ENCODE peak calls at places on chromosomes 4 and X, in nine cellular contexts. One of them, this sample, is unnamed.

GRCh38 chr4:123995939-123996338 is 599.3 kb downstream of the SPRY1 start:
- DNase-seq in naive thymus-derived CD4-positive, alpha-beta T cell: no peak
- DNase-seq in AG10803: peak
- DNase-seq in effector memory CD8-positive, alpha-beta T cell: no peak
- DNase-seq in astrocyte of the spinal cord: peak
- DNase-seq in cardiac fibroblast: peak
- DNase-seq in progenitor cell of endocrine pancreas: no peak
- DNase-seq in CD8-positive, alpha-beta T cell: no peak
- DNase-seq in neural crest cell: no peak
- DNase-seq in this sample: no peak

GRCh38 chr4:154612472-154613414 is at the start of gene FGG:
- DNase-seq in naive thymus-derived CD4-positive, alpha-beta T cell: no peak
- DNase-seq in AG10803: no peak
- DNase-seq in effector memory CD8-positive, alpha-beta T cell: no peak
- DNase-seq in astrocyte of the spinal cord: no peak
- DNase-seq in cardiac fibroblast: no peak
- DNase-seq in progenitor cell of endocrine pancreas: no peak
- DNase-seq in CD8-positive, alpha-beta T cell: no peak
- DNase-seq in neural crest cell: no peak
- DNase-seq in this sample: no peak

GRCh38 chrX:63657821-63658220 is 127.2 kb downstream of the ARHGEF9 start:
- DNase-seq in naive thymus-derived CD4-positive, alpha-beta T cell: no peak
- DNase-seq in AG10803: peak
- DNase-seq in effector memory CD8-positive, alpha-beta T cell: no peak
- DNase-seq in astrocyte of the spinal cord: peak
- DNase-seq in cardiac fibroblast: peak
- DNase-seq in progenitor cell of endocrine pancreas: no peak
- DNase-seq in CD8-positive, alpha-beta T cell: no peak
- DNase-seq in neural crest cell: no peak
- DNase-seq in this sample: no peak

GRCh38 chr4:13445841-13446790 is 38.0 kb downstream of the RAB28 start:
- DNase-seq in naive thymus-derived CD4-positive, alpha-beta T cell: no peak
- DNase-seq in AG10803: no peak
- DNase-seq in effector memory CD8-positive, alpha-beta T cell: no peak
- DNase-seq in astrocyte of the spinal cord: no peak
- DNase-seq in cardiac fibroblast: no peak
- DNase-seq in progenitor cell of endocrine pancreas: no peak
- DNase-seq in CD8-positive, alpha-beta T cell: no peak
- DNase-seq in neural crest cell: no peak
- DNase-seq in this sample: no peak

GRCh38 chrX:153778684-153779101 is 2.1 kb upstream of the SRPK3 start:
- DNase-seq in naive thymus-derived CD4-positive, alpha-beta T cell: no peak
- DNase-seq in AG10803: no peak
- DNase-seq in effector memory CD8-positive, alpha-beta T cell: no peak
- DNase-seq in astrocyte of the spinal cord: no peak
- DNase-seq in cardiac fibroblast: no peak
- DNase-seq in progenitor cell of endocrine pancreas: no peak
- DNase-seq in CD8-positive, alpha-beta T cell: no peak
- DNase-seq in neural crest cell: no peak
- DNase-seq in this sample: no peak

GRCh38 chr4:119068529-119068962 is 67.1 kb upstream of the MYOZ2 start:
- DNase-seq in naive thymus-derived CD4-positive, alpha-beta T cell: no peak
- DNase-seq in AG10803: no peak
- DNase-seq in effector memory CD8-positive, alpha-beta T cell: no peak
- DNase-seq in astrocyte of the spinal cord: no peak
- DNase-seq in cardiac fibroblast: no peak
- DNase-seq in progenitor cell of endocrine pancreas: no peak
- DNase-seq in CD8-positive, alpha-beta T cell: no peak
- DNase-seq in neural crest cell: no peak
- DNase-seq in this sample: no peak

GRCh38 chrX:105260291-105261043 is 40.0 kb upstream of the TEX13A start:
- DNase-seq in naive thymus-derived CD4-positive, alpha-beta T cell: no peak
- DNase-seq in AG10803: no peak
- DNase-seq in effector memory CD8-positive, alpha-beta T cell: no peak
- DNase-seq in astrocyte of the spinal cord: no peak
- DNase-seq in cardiac fibroblast: no peak
- DNase-seq in progenitor cell of endocrine pancreas: no peak
- DNase-seq in CD8-positive, alpha-beta T cell: no peak
- DNase-seq in neural crest cell: no peak
- DNase-seq in this sample: no peak

GRCh38 chrX:101079736-101080135 is 1.1 kb downstream of the TMEM35A start:
- DNase-seq in naive thymus-derived CD4-positive, alpha-beta T cell: no peak
- DNase-seq in AG10803: no peak
- DNase-seq in effector memory CD8-positive, alpha-beta T cell: no peak
- DNase-seq in astrocyte of the spinal cord: no peak
- DNase-seq in cardiac fibroblast: no peak
- DNase-seq in progenitor cell of endocrine pancreas: no peak
- DNase-seq in CD8-positive, alpha-beta T cell: no peak
- DNase-seq in neural crest cell: no peak
- DNase-seq in this sample: no peak

GRCh38 chrX:133413218-133413925 is 1.9 kb downstream of the GPC4 start:
- DNase-seq in naive thymus-derived CD4-positive, alpha-beta T cell: no peak
- DNase-seq in AG10803: no peak
- DNase-seq in effector memory CD8-positive, alpha-beta T cell: no peak
- DNase-seq in astrocyte of the spinal cord: no peak
- DNase-seq in cardiac fibroblast: no peak
- DNase-seq in progenitor cell of endocrine pancreas: peak
- DNase-seq in CD8-positive, alpha-beta T cell: no peak
- DNase-seq in neural crest cell: no peak
- DNase-seq in this sample: peak

GRCh38 chr4:146076081-146076480 is 99.4 kb upstream of the LSM6 start:
- DNase-seq in naive thymus-derived CD4-positive, alpha-beta T cell: no peak
- DNase-seq in AG10803: no peak
- DNase-seq in effector memory CD8-positive, alpha-beta T cell: no peak
- DNase-seq in astrocyte of the spinal cord: no peak
- DNase-seq in cardiac fibroblast: no peak
- DNase-seq in progenitor cell of endocrine pancreas: no peak
- DNase-seq in CD8-positive, alpha-beta T cell: no peak
- DNase-seq in neural crest cell: no peak
- DNase-seq in this sample: no peak

GRCh38 chr4:53651142-53651720 is 59.9 kb upstream of the LNX1 start:
- DNase-seq in naive thymus-derived CD4-positive, alpha-beta T cell: no peak
- DNase-seq in AG10803: peak
- DNase-seq in effector memory CD8-positive, alpha-beta T cell: no peak
- DNase-seq in astrocyte of the spinal cord: no peak
- DNase-seq in cardiac fibroblast: peak
- DNase-seq in progenitor cell of endocrine pancreas: no peak
- DNase-seq in CD8-positive, alpha-beta T cell: no peak
- DNase-seq in neural crest cell: no peak
- DNase-seq in this sample: no peak

GRCh38 chrX:95754411-95754810 is 930.2 kb upstream of the DIAPH2 start:
- DNase-seq in naive thymus-derived CD4-positive, alpha-beta T cell: no peak
- DNase-seq in AG10803: no peak
- DNase-seq in effector memory CD8-positive, alpha-beta T cell: no peak
- DNase-seq in astrocyte of the spinal cord: no peak
- DNase-seq in cardiac fibroblast: no peak
- DNase-seq in progenitor cell of endocrine pancreas: no peak
- DNase-seq in CD8-positive, alpha-beta T cell: no peak
- DNase-seq in neural crest cell: no peak
- DNase-seq in this sample: peak

GRCh38 chrX:124194903-124195302 is 137.6 kb upstream of the TEX13D start:
- DNase-seq in naive thymus-derived CD4-positive, alpha-beta T cell: no peak
- DNase-seq in AG10803: no peak
- DNase-seq in effector memory CD8-positive, alpha-beta T cell: no peak
- DNase-seq in astrocyte of the spinal cord: no peak
- DNase-seq in cardiac fibroblast: no peak
- DNase-seq in progenitor cell of endocrine pancreas: no peak
- DNase-seq in CD8-positive, alpha-beta T cell: no peak
- DNase-seq in neural crest cell: no peak
- DNase-seq in this sample: peak

GRCh38 chrX:21711126-21711847 is 46.6 kb downstream of the SMPX start:
- DNase-seq in naive thymus-derived CD4-positive, alpha-beta T cell: no peak
- DNase-seq in AG10803: no peak
- DNase-seq in effector memory CD8-positive, alpha-beta T cell: no peak
- DNase-seq in astrocyte of the spinal cord: no peak
- DNase-seq in cardiac fibroblast: no peak
- DNase-seq in progenitor cell of endocrine pancreas: no peak
- DNase-seq in CD8-positive, alpha-beta T cell: no peak
- DNase-seq in neural crest cell: no peak
- DNase-seq in this sample: no peak

GRCh38 chr4:79498282-79498681 is 90.3 kb upstream of the GK2 start:
- DNase-seq in naive thymus-derived CD4-positive, alpha-beta T cell: no peak
- DNase-seq in AG10803: peak
- DNase-seq in effector memory CD8-positive, alpha-beta T cell: no peak
- DNase-seq in astrocyte of the spinal cord: no peak
- DNase-seq in cardiac fibroblast: no peak
- DNase-seq in progenitor cell of endocrine pancreas: no peak
- DNase-seq in CD8-positive, alpha-beta T cell: no peak
- DNase-seq in neural crest cell: no peak
- DNase-seq in this sample: no peak

GRCh38 chr4:40334591-40335507 is at the start of gene CHRNA9:
- DNase-seq in naive thymus-derived CD4-positive, alpha-beta T cell: no peak
- DNase-seq in AG10803: no peak
- DNase-seq in effector memory CD8-positive, alpha-beta T cell: no peak
- DNase-seq in astrocyte of the spinal cord: no peak
- DNase-seq in cardiac fibroblast: no peak
- DNase-seq in progenitor cell of endocrine pancreas: no peak
- DNase-seq in CD8-positive, alpha-beta T cell: no peak
- DNase-seq in neural crest cell: no peak
- DNase-seq in this sample: peak

GRCh38 chrX:77426811-77427210 is 20.4 kb upstream of the FGF16 start:
- DNase-seq in naive thymus-derived CD4-positive, alpha-beta T cell: no peak
- DNase-seq in AG10803: peak
- DNase-seq in effector memory CD8-positive, alpha-beta T cell: no peak
- DNase-seq in astrocyte of the spinal cord: peak
- DNase-seq in cardiac fibroblast: peak
- DNase-seq in progenitor cell of endocrine pancreas: no peak
- DNase-seq in CD8-positive, alpha-beta T cell: no peak
- DNase-seq in neural crest cell: no peak
- DNase-seq in this sample: no peak

GRCh38 chr4:21900211-21900610 is 48.4 kb downstream of the KCNIP4 start:
- DNase-seq in naive thymus-derived CD4-positive, alpha-beta T cell: no peak
- DNase-seq in AG10803: no peak
- DNase-seq in effector memory CD8-positive, alpha-beta T cell: no peak
- DNase-seq in astrocyte of the spinal cord: no peak
- DNase-seq in cardiac fibroblast: no peak
- DNase-seq in progenitor cell of endocrine pancreas: no peak
- DNase-seq in CD8-positive, alpha-beta T cell: no peak
- DNase-seq in neural crest cell: no peak
- DNase-seq in this sample: no peak

GRCh38 chrX:136094962-136095361 is 52.4 kb upstream of the FHL1 start:
- DNase-seq in naive thymus-derived CD4-positive, alpha-beta T cell: no peak
- DNase-seq in AG10803: no peak
- DNase-seq in effector memory CD8-positive, alpha-beta T cell: no peak
- DNase-seq in astrocyte of the spinal cord: no peak
- DNase-seq in cardiac fibroblast: no peak
- DNase-seq in progenitor cell of endocrine pancreas: no peak
- DNase-seq in CD8-positive, alpha-beta T cell: no peak
- DNase-seq in neural crest cell: no peak
- DNase-seq in this sample: no peak

GRCh38 chrX:30301977-30302376 is 7.2 kb downstream of the NR0B1 start:
- DNase-seq in naive thymus-derived CD4-positive, alpha-beta T cell: no peak
- DNase-seq in AG10803: peak
- DNase-seq in effector memory CD8-positive, alpha-beta T cell: no peak
- DNase-seq in astrocyte of the spinal cord: peak
- DNase-seq in cardiac fibroblast: peak
- DNase-seq in progenitor cell of endocrine pancreas: no peak
- DNase-seq in CD8-positive, alpha-beta T cell: no peak
- DNase-seq in neural crest cell: no peak
- DNase-seq in this sample: peak

GRCh38 chr4:27861802-27862201 is 1001.2 kb downstream of the STIM2 start:
- DNase-seq in naive thymus-derived CD4-positive, alpha-beta T cell: no peak
- DNase-seq in AG10803: peak
- DNase-seq in effector memory CD8-positive, alpha-beta T cell: no peak
- DNase-seq in astrocyte of the spinal cord: peak
- DNase-seq in cardiac fibroblast: no peak
- DNase-seq in progenitor cell of endocrine pancreas: no peak
- DNase-seq in CD8-positive, alpha-beta T cell: no peak
- DNase-seq in neural crest cell: no peak
- DNase-seq in this sample: no peak

GRCh38 chr4:26887809-26888208 is 27.2 kb downstream of the STIM2 start:
- DNase-seq in naive thymus-derived CD4-positive, alpha-beta T cell: no peak
- DNase-seq in AG10803: no peak
- DNase-seq in effector memory CD8-positive, alpha-beta T cell: no peak
- DNase-seq in astrocyte of the spinal cord: no peak
- DNase-seq in cardiac fibroblast: no peak
- DNase-seq in progenitor cell of endocrine pancreas: no peak
- DNase-seq in CD8-positive, alpha-beta T cell: no peak
- DNase-seq in neural crest cell: no peak
- DNase-seq in this sample: no peak

GRCh38 chrX:34764842-34765241 is 107.8 kb upstream of the TMEM47 start:
- DNase-seq in naive thymus-derived CD4-positive, alpha-beta T cell: no peak
- DNase-seq in AG10803: no peak
- DNase-seq in effector memory CD8-positive, alpha-beta T cell: no peak
- DNase-seq in astrocyte of the spinal cord: no peak
- DNase-seq in cardiac fibroblast: no peak
- DNase-seq in progenitor cell of endocrine pancreas: no peak
- DNase-seq in CD8-positive, alpha-beta T cell: no peak
- DNase-seq in neural crest cell: no peak
- DNase-seq in this sample: no peak

GRCh38 chr4:93947318-93947717 is 118.8 kb downstream of the ATOH1 start:
- DNase-seq in naive thymus-derived CD4-positive, alpha-beta T cell: no peak
- DNase-seq in AG10803: no peak
- DNase-seq in effector memory CD8-positive, alpha-beta T cell: no peak
- DNase-seq in astrocyte of the spinal cord: no peak
- DNase-seq in cardiac fibroblast: no peak
- DNase-seq in progenitor cell of endocrine pancreas: no peak
- DNase-seq in CD8-positive, alpha-beta T cell: no peak
- DNase-seq in neural crest cell: no peak
- DNase-seq in this sample: no peak

GRCh38 chr4:52198356-52198755 is 147.3 kb downstream of the SPATA18 start:
- DNase-seq in naive thymus-derived CD4-positive, alpha-beta T cell: no peak
- DNase-seq in AG10803: peak
- DNase-seq in effector memory CD8-positive, alpha-beta T cell: no peak
- DNase-seq in astrocyte of the spinal cord: no peak
- DNase-seq in cardiac fibroblast: no peak
- DNase-seq in progenitor cell of endocrine pancreas: no peak
- DNase-seq in CD8-positive, alpha-beta T cell: no peak
- DNase-seq in neural crest cell: no peak
- DNase-seq in this sample: no peak

GRCh38 chr4:88753658-88754431 is 56.2 kb upstream of the NAP1L5 start:
- DNase-seq in naive thymus-derived CD4-positive, alpha-beta T cell: no peak
- DNase-seq in AG10803: no peak
- DNase-seq in effector memory CD8-positive, alpha-beta T cell: no peak
- DNase-seq in astrocyte of the spinal cord: no peak
- DNase-seq in cardiac fibroblast: no peak
- DNase-seq in progenitor cell of endocrine pancreas: no peak
- DNase-seq in CD8-positive, alpha-beta T cell: no peak
- DNase-seq in neural crest cell: no peak
- DNase-seq in this sample: no peak

GRCh38 chrX:17440258-17440657 is 65.3 kb downstream of the NHS start:
- DNase-seq in naive thymus-derived CD4-positive, alpha-beta T cell: no peak
- DNase-seq in AG10803: no peak
- DNase-seq in effector memory CD8-positive, alpha-beta T cell: no peak
- DNase-seq in astrocyte of the spinal cord: no peak
- DNase-seq in cardiac fibroblast: no peak
- DNase-seq in progenitor cell of endocrine pancreas: no peak
- DNase-seq in CD8-positive, alpha-beta T cell: no peak
- DNase-seq in neural crest cell: no peak
- DNase-seq in this sample: no peak

GRCh38 chrX:10902001-10902400 is 209.1 kb upstream of the HCCS start:
- DNase-seq in naive thymus-derived CD4-positive, alpha-beta T cell: no peak
- DNase-seq in AG10803: peak
- DNase-seq in effector memory CD8-positive, alpha-beta T cell: no peak
- DNase-seq in astrocyte of the spinal cord: no peak
- DNase-seq in cardiac fibroblast: peak
- DNase-seq in progenitor cell of endocrine pancreas: no peak
- DNase-seq in CD8-positive, alpha-beta T cell: no peak
- DNase-seq in neural crest cell: no peak
- DNase-seq in this sample: no peak

GRCh38 chrX:68685722-68686683 is 38.5 kb downstream of the STARD8 start:
- DNase-seq in naive thymus-derived CD4-positive, alpha-beta T cell: peak
- DNase-seq in AG10803: peak
- DNase-seq in effector memory CD8-positive, alpha-beta T cell: no peak
- DNase-seq in astrocyte of the spinal cord: peak
- DNase-seq in cardiac fibroblast: peak
- DNase-seq in progenitor cell of endocrine pancreas: no peak
- DNase-seq in CD8-positive, alpha-beta T cell: no peak
- DNase-seq in neural crest cell: peak
- DNase-seq in this sample: no peak

GRCh38 chr4:118834960-118835895 is 698 bp downstream of the SEC24D start:
- DNase-seq in naive thymus-derived CD4-positive, alpha-beta T cell: peak
- DNase-seq in AG10803: peak
- DNase-seq in effector memory CD8-positive, alpha-beta T cell: peak
- DNase-seq in astrocyte of the spinal cord: peak
- DNase-seq in cardiac fibroblast: peak
- DNase-seq in progenitor cell of endocrine pancreas: peak
- DNase-seq in CD8-positive, alpha-beta T cell: peak
- DNase-seq in neural crest cell: peak
- DNase-seq in this sample: peak

GRCh38 chr4:166198516-166198915 is 325.5 kb downstream of the TLL1 start:
- DNase-seq in naive thymus-derived CD4-positive, alpha-beta T cell: no peak
- DNase-seq in AG10803: no peak
- DNase-seq in effector memory CD8-positive, alpha-beta T cell: no peak
- DNase-seq in astrocyte of the spinal cord: no peak
- DNase-seq in cardiac fibroblast: no peak
- DNase-seq in progenitor cell of endocrine pancreas: no peak
- DNase-seq in CD8-positive, alpha-beta T cell: no peak
- DNase-seq in neural crest cell: no peak
- DNase-seq in this sample: peak